ENCODE peak calls at places on chromosomes 4 and X, in ten cellular contexts. J, U, D, G, N, Q, H, F, O and T are unnamed samples.

GRCh38 chrX:22040184-22040583 is 8.1 kb downstream of the PHEX start:
- DNase-seq in O (no peak), J (no peak), F (no peak), D (no peak), H (no peak), U (no peak), G (no peak), Q (no peak), N (no peak), T (no peak)

GRCh38 chrX:53583571-53583970 is 102.9 kb downstream of the HUWE1 start:
- DNase-seq in U (no peak), G (no peak), F (no peak), Q (no peak), D (no peak), N (no peak), O (no peak), J (no peak), H (no peak), T (no peak)

GRCh38 chr4:142473218-142473959 is 372.7 kb downstream of the INPP4B start:
- DNase-seq in Q (no peak), J (no peak), D (peak; percentile 49), H (no peak), G (no peak), F (peak; percentile 3), O (no peak), U (peak; percentile 12), N (peak; percentile 59), T (no peak)

GRCh38 chr4:111027526-111027925 is 404.6 kb upstream of the PITX2 start:
- DNase-seq in H (no peak), G (no peak), F (no peak), Q (no peak), N (no peak), J (no peak), O (no peak), D (no peak), U (no peak), T (no peak)

GRCh38 chr4:121898150-121898549 is 27.9 kb upstream of the BBS7 start:
- DNase-seq in F (peak; percentile 13), O (no peak), J (no peak), U (peak; percentile 23), Q (no peak), H (no peak), D (no peak), G (no peak), N (no peak), T (peak; percentile 3)

GRCh38 chrX:131827935-131828334 is 195.2 kb upstream of the STK26 start:
- DNase-seq in D (no peak), F (peak; percentile 58), Q (no peak), U (peak; percentile 35), H (no peak), N (no peak), J (peak; percentile 55), O (no peak), G (peak; percentile 28), T (peak; percentile 53)

GRCh38 chr4:139619644-139620043 is 46.0 kb upstream of the MGST2 start:
- DNase-seq in Q (no peak), O (no peak), F (peak; percentile 28), D (no peak), H (no peak), U (no peak), N (no peak), G (no peak), J (no peak), T (peak; percentile 36)

GRCh38 chrX:54640721-54641120 is 110.7 kb downstream of the GNL3L start:
- DNase-seq in D (no peak), U (no peak), N (no peak), Q (no peak), O (no peak), J (no peak), F (peak; percentile 0), H (no peak), G (no peak), T (no peak)